ENCODE peak calls at places on chromosomes 6 and 20, in four cellular contexts. L is ovary, N is left ventricle myocardium inferior, H is endothelial cell. W is an unnamed sample.

GRCh38 chr6:25995507-25995906 is 32.9 kb downstream of the TRIM38 start:
- DNase-seq in L (no peak), N (no peak), H (no peak), W (no peak)

GRCh38 chr20:54085425-54085824 is 15.0 kb upstream of the BCAS1 start:
- DNase-seq in L (no peak), N (no peak), H (no peak), W (no peak)

GRCh38 chr20:46151936-46152335 is 33.8 kb downstream of the CD40 start:
- DNase-seq in L (no peak), N (no peak), H (peak), W (no peak)

GRCh38 chr6:66662196-66662595 is 955.2 kb upstream of the EYS start:
- DNase-seq in L (no peak), N (no peak), H (no peak), W (no peak)

GRCh38 chr20:13447385-13448180 is 191.1 kb downstream of the TASP1 start:
- DNase-seq in L (no peak), N (no peak), H (no peak), W (no peak)

GRCh38 chr6:24004062-24004461 is 122.0 kb upstream of the NRSN1 start:
- DNase-seq in L (no peak), N (no peak), H (no peak), W (no peak)

GRCh38 chr6:56652231-56652630 is 9.5 kb upstream of the DST start:
- DNase-seq in L (no peak), N (no peak), H (no peak), W (no peak)

GRCh38 chr20:32443386-32443974 is 85.3 kb downstream of the ASXL1 start:
- DNase-seq in L (no peak), N (no peak), H (no peak), W (no peak)

GRCh38 chr20:58251979-58252591 is 23.6 kb upstream of the ANKRD60 start:
- DNase-seq in L (no peak), N (no peak), H (no peak), W (no peak)

GRCh38 chr6:89729818-89730217 is 89.8 kb downstream of the MDN1 start:
- DNase-seq in L (no peak), N (no peak), H (no peak), W (no peak)

GRCh38 chr20:956330-956951 is 40.3 kb upstream of the ANGPT4 start:
- DNase-seq in L (peak), N (peak), H (peak), W (peak)

GRCh38 chr6:43718387-43719105 is 31.0 kb upstream of the MRPS18A start:
- DNase-seq in L (no peak), N (peak), H (no peak), W (no peak)

GRCh38 chr6:157432861-157433260 is 51.9 kb downstream of the ZDHHC14 start:
- DNase-seq in L (no peak), N (no peak), H (no peak), W (no peak)

GRCh38 chr20:62924567-62925419 is 1.5 kb downstream of the DIDO1 start:
- DNase-seq in L (no peak), N (no peak), H (no peak), W (no peak)

GRCh38 chr6:34671801-34672656 is 24.5 kb downstream of the ILRUN start:
- DNase-seq in L (no peak), N (no peak), H (no peak), W (no peak)

GRCh38 chr6:150668882-150669476 is 69.3 kb downstream of the PLEKHG1 start:
- DNase-seq in L (no peak), N (no peak), H (no peak), W (no peak)

GRCh38 chr6:13680448-13680968 is 31.1 kb downstream of the RANBP9 start:
- DNase-seq in L (no peak), N (no peak), H (no peak), W (no peak)

GRCh38 chr20:64105846-64106434 is 1.4 kb downstream of the NPBWR2 start:
- DNase-seq in L (no peak), N (peak), H (no peak), W (no peak)

GRCh38 chr6:113980937-113981554 is 10.1 kb upstream of the HDAC2 start:
- DNase-seq in L (no peak), N (no peak), H (peak), W (no peak)

GRCh38 chr6:15207923-15208322 is 37.9 kb upstream of the JARID2 start:
- DNase-seq in L (no peak), N (no peak), H (no peak), W (no peak)

GRCh38 chr6:82364087-82365010 is 732 bp downstream of the TPBG start:
- DNase-seq in L (peak), N (peak), H (peak), W (peak)

GRCh38 chr20:44650777-44651493 is 564 bp downstream of the ADA start:
- DNase-seq in L (peak), N (peak), H (no peak), W (no peak)

GRCh38 chr20:38932457-38933120 is 6.4 kb downstream of the FAM83D start:
- DNase-seq in L (no peak), N (no peak), H (no peak), W (no peak)

GRCh38 chr6:5132741-5133140 is 47.6 kb downstream of the PPP1R3G start:
- DNase-seq in L (peak), N (peak), H (peak), W (peak)

GRCh38 chr6:136525586-136526195 is 24.5 kb downstream of the MAP7 start:
- DNase-seq in L (no peak), N (no peak), H (no peak), W (no peak)

GRCh38 chr20:62536731-62537401 is 61.1 kb upstream of the GATA5 start:
- DNase-seq in L (no peak), N (peak), H (no peak), W (peak)

GRCh38 chr20:59784365-59785117 is 148.9 kb downstream of the SYCP2 start:
- DNase-seq in L (no peak), N (no peak), H (no peak), W (no peak)

GRCh38 chr6:13776602-13777001 is 37.8 kb downstream of the MCUR1 start:
- DNase-seq in L (no peak), N (no peak), H (no peak), W (no peak)

GRCh38 chr6:9646346-9647042 is 768.4 kb downstream of the TFAP2A start:
- DNase-seq in L (no peak), N (no peak), H (no peak), W (no peak)

GRCh38 chr20:33719277-33719988 is 677 bp downstream of the PXMP4 start:
- DNase-seq in L (no peak), N (no peak), H (no peak), W (no peak)

GRCh38 chr6:144710207-144710606 is 425.1 kb downstream of the UTRN start:
- DNase-seq in L (no peak), N (no peak), H (no peak), W (no peak)

GRCh38 chr20:63756648-63756991 is 17.0 kb downstream of the SLC2A4RG start:
- DNase-seq in L (no peak), N (no peak), H (no peak), W (no peak)

GRCh38 chr6:166465671-166466087 is 82.9 kb upstream of the MPC1 start:
- DNase-seq in L (no peak), N (peak), H (no peak), W (peak)

GRCh38 chr6:166464068-166464410 is 81.3 kb upstream of the MPC1 start:
- DNase-seq in L (no peak), N (no peak), H (no peak), W (no peak)

GRCh38 chr6:166464418-166465400 is 82.0 kb upstream of the MPC1 start:
- DNase-seq in L (no peak), N (no peak), H (no peak), W (no peak)

GRCh38 chr6:166467436-166468000 is 84.8 kb upstream of the MPC1 start:
- DNase-seq in L (no peak), N (no peak), H (no peak), W (no peak)

DNA sequence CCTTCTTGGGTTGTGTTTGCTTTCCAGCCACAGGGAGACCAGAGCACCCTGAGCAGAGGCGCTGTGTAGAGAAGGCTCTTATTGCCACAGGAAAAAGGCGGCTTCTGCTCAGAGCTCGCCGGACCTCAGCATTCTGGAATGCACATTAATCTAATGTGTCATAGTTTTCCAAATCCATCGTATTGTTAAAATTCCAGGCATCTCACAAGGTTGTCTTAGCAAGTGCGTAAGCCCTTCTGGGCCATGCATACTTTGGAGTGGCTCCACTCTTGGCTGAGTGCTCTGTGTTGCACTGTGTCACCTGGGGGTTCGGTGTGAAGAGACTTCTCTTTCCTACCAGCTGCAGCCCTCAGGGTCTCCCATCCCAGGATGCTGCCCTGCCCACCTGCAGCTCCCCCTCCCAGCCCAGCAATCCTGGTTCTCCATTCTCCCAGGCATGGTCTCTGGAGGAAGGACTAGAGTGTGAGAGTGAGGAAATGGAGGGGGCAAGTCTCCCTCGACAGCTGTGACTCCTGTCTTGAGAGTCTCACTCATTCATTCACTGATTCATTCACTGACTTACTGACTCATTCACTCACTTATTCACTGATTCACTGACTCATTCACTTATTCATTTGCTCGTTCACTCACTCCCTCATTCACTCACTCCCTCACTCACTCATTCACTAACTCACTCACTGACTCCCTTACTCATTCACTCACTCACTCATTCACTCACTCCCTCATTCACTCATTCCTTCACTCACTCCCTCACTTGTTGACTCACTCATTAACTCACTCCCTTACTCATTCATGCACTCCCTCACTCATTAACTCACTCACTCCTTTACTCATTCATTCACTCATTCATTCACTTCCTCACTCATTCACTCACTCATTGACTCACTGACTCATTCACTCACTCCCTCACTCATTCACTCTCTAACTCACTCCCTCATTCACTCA is 83.7 kb upstream of the MPC1 start:
- DNase-seq in L (no peak), N (no peak), H (no peak), W (peak)
- TF ChIP-seq CTCF in L (no peak), N (no peak), H (no peak), W (no peak)

GRCh38 chr6:169167581-169168301 is 85.9 kb downstream of the THBS2 start:
- DNase-seq in L (no peak), N (peak), H (no peak), W (peak)
- TF ChIP-seq CTCF in L (no peak), N (no peak), H (no peak), W (no peak)

DNA sequence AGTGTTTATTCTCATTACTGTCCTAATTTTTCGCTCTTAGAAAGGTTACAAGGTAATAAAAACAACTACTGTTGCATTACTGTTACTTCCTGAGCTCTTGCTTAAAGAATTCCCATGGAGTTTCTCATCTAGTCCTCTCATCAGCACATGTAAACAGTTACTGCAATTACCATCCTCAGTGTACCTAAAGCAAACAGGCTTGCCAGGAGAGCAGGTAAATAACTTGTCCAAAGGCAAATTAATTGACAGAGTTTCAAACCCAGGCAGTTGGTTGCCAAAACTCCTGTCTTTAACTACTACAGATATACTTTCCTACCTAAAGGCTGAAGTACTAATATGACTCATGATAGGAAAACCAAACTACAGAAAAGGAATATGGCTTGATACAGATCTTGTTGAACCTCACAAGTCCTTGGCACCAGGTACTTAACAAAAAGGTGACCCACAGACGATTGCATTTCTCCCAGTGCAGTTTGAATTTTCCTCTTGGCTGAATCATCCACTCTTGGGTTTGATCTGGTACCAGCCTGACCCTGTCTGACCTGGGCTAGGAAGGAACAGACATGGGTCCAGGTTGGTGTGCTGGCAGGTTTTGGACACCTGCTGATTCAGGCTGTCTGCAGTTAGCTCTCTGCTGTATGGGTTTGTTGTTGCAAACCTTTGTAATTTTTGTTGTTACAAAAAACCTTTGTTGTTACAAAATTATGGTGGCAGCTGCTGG is 153.0 kb downstream of the CFAP61 start:
- DNase-seq in L (no peak), N (no peak), H (no peak), W (no peak)
- TF ChIP-seq CTCF in L (no peak), N (no peak), H (no peak), W (no peak)

DNA sequence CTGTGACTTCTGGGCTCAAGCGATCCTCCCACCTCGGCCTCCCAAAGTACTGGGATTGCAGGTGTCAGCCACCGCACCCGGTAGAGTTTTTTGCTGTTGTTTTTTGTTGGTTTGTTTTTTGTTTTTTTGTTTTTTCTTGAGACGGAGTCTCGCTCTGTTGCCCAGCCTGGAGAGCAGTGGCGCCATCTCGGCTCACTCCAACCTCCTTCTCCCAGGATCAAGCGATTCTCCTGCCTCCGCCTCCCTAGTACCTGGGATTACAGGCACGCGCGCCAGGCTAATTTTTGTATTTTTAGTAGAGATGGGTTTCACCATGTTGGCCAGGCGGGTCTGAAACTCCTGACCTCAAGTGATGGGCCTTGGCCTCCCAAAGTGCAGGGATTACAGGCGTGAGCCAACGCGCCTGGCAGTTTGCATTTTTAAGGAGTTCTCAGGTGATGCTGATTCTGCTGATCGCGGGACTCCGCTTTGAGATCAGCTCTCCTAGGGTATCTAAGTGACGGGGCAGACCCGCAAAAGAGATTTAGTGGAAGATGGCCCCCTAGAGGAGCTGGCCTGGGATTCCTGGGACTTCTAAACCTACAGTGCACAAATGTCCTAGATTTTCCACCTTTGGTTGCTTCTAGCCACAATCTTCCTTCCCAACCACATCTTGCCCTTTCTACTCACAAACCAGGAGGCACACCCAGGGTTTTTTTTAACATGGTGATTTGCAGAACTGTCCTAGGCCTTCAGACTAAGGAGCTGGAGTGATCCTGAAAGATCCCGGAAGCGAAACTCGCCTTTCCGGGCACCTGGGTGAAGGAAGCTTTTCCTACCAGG is 45.2 kb downstream of the DPPA5 start:
- DNase-seq in L (no peak), N (no peak), H (peak), W (no peak)
- TF ChIP-seq CTCF in L (no peak), N (no peak), H (no peak), W (no peak)

GRCh38 chr6:109383438-109383940 is 1.2 kb upstream of the CD164 start:
- DNase-seq in L (no peak), N (no peak), H (no peak), W (no peak)
- TF ChIP-seq CTCF in L (no peak), N (peak), H (peak), W (no peak)